ENCODE peak calls at places on chromosome 14, in five cellular contexts. Y is WERI-Rb-1; B is activated T-helper 1 cell treated with anti-CD3 and anti-CD28 coated beads, Interleukin-12 subunit alpha, Interleukin-12 subunit beta, Interleukin-2, Interleukin-4 antibody, amounts not matched to agents 30 ng/mL and 10 ng/mL and 1 ng/mL, durations not matched to agents 14 hours and 24 hours and 36 hours; R is tibial artery; I is H1. C is an unnamed sample.

GRCh38 chr14:69398818-69399210 is 322 bp downstream of the SLC39A9 start:
- DNase-seq in Y (no peak), B (no peak), R (no peak), I (no peak), C (no peak)

GRCh38 chr14:102908766-102909455 is 13.6 kb upstream of the AMN start:
- DNase-seq in Y (no peak), B (no peak), R (no peak), I (no peak), C (no peak)

GRCh38 chr14:106347890-106348755 is 821.7 kb downstream of the TMEM121 start:
- DNase-seq in Y (no peak), B (no peak), R (no peak), I (no peak), C (no peak)

GRCh38 chr14:100735271-100735670 is 8.6 kb downstream of the DLK1 start:
- DNase-seq in Y (no peak), B (no peak), R (peak; percentile 19), I (no peak), C (no peak)

GRCh38 chr14:34436960-34437728 is 24.9 kb downstream of the SPTSSA start:
- DNase-seq in Y (no peak), B (no peak), R (no peak), I (no peak), C (no peak)

GRCh38 chr14:96626916-96627315 is 124.7 kb downstream of the PAPOLA start:
- DNase-seq in Y (no peak), B (no peak), R (peak; percentile 25), I (no peak), C (no peak)

GRCh38 chr14:82159624-82160023 is 626.0 kb upstream of the SEL1L start:
- DNase-seq in Y (no peak), B (no peak), R (no peak), I (no peak), C (no peak)

GRCh38 chr14:65926935-65927700 is 514.6 kb downstream of the FUT8 start:
- DNase-seq in Y (no peak), B (no peak), R (no peak), I (no peak), C (no peak)

GRCh38 chr14:33386140-33386539 is 447.5 kb downstream of the NPAS3 start:
- DNase-seq in Y (no peak), B (no peak), R (no peak), I (no peak), C (no peak)

GRCh38 chr14:103165323-103165722 is 42.1 kb downstream of the TNFAIP2 start:
- DNase-seq in Y (no peak), B (no peak), R (no peak), I (no peak), C (no peak)

GRCh38 chr14:51600658-51601057 is 51.1 kb upstream of the FRMD6 start:
- DNase-seq in Y (no peak), B (no peak), R (no peak), I (no peak), C (no peak)

GRCh38 chr14:55614304-55614703 is 34.3 kb downstream of the KTN1 start:
- DNase-seq in Y (no peak), B (no peak), R (no peak), I (no peak), C (no peak)

GRCh38 chr14:54446201-54446693 is 5.1 kb upstream of the CNIH1 start:
- DNase-seq in Y (no peak), B (no peak), R (no peak), I (no peak), C (no peak)

GRCh38 chr14:55938249-55938791 is 179.9 kb upstream of the PELI2 start:
- DNase-seq in Y (no peak), B (no peak), R (no peak), I (no peak), C (no peak)

GRCh38 chr14:95313707-95314106 is 6.0 kb downstream of the CLMN start:
- DNase-seq in Y (no peak), B (no peak), R (peak; percentile 85), I (no peak), C (no peak)

C was measured in iPS DF 19.7.